ENCODE peak calls at places on chromosomes 13 and 19, in six cellular contexts. H is cardiac fibroblast; L is right atrium auricular region; V is CD8-positive, alpha-beta T cell; Y is AG09309; O is thoracic aorta. A is an unnamed sample.

GRCh38 chr13:41802033-41802683 is 158.8 kb downstream of the VWA8 start:
- DNase-seq in H (no peak), L (no peak), V (no peak), Y (no peak), O (no peak), A (no peak)

GRCh38 chr19:44566984-44567383 is 37.5 kb upstream of the CEACAM20 start:
- DNase-seq in H (no peak), L (no peak), V (no peak), Y (no peak), O (no peak), A (no peak)

GRCh38 chr19:32219881-32220552 is 125.4 kb upstream of the ZNF507 start:
- DNase-seq in H (no peak), L (peak; percentile 55), V (no peak), Y (no peak), O (no peak), A (no peak)

GRCh38 chr13:101474419-101474957 is 22.0 kb downstream of the ITGBL1 start:
- DNase-seq in H (peak; percentile 90), L (no peak), V (no peak), Y (peak; percentile 67), O (no peak), A (peak; percentile 69)

GRCh38 chr13:92196566-92197256 is 798.3 kb downstream of the GPC5 start:
- DNase-seq in H (peak; percentile 31), L (no peak), V (no peak), Y (no peak), O (no peak), A (no peak)

GRCh38 chr19:47156861-47157454 is 26.3 kb downstream of the SAE1 start:
- DNase-seq in H (peak; percentile 11), L (no peak), V (peak; percentile 26), Y (no peak), O (no peak), A (no peak)

GRCh38 chr13:40355126-40355719 is 311.2 kb downstream of the FOXO1 start:
- DNase-seq in H (no peak), L (peak; percentile 50), V (no peak), Y (no peak), O (no peak), A (no peak)

GRCh38 chr19:47693489-47693888 is 19.7 kb upstream of the EHD2 start:
- DNase-seq in H (no peak), L (no peak), V (no peak), Y (no peak), O (no peak), A (no peak)

GRCh38 chr19:41412953-41413352 is 14.2 kb downstream of the B3GNT8 start:
- DNase-seq in H (no peak), L (no peak), V (no peak), Y (no peak), O (no peak), A (no peak)
- TF ChIP-seq CTCF in H (no peak), L (no peak), V (no peak), Y (no peak), O (no peak), A (no peak)

DNA sequence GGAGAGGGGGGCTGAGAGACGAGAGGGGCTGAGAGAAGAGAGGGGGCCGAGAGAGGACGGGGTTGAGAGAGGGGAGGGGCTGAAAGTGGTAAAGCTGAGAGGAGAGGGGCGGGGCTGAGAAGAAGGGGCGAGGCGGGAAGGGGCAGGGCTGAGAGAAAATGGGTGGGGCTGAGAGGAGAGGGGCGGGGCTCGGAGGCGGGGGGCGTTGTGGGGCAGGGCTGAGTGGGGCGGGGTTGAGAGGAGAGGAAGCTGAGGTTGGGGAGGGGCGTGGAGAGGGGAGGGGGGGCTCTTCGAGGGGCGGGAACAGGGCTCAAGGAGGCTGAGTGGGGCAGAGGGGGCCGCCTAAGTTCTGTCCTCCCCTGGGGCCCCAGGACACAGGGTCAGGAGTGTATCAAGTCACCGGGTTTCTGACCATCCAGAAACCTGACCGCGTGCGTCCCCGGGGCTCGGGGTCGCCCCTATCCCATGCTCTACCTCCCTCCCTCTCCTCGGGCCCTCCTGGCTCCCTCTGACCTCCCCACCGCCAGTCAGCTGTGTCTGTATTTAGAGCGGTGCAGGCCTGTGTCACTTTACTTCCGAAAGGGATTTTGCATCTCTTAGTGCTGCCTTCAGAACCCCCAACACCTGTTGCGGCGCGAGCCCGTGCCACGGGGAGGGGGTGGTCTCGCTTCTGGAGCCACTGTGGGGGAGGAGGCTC is 38.6 kb upstream of the SEMA6B start:
- DNase-seq in H (peak; percentile 60), L (no peak), V (peak; percentile 41), Y (no peak), O (no peak), A (no peak)
- H3K4me3 ChIP-seq in H (no peak overlapping the region), L (no peak overlapping the region), V (no peak overlapping the region), Y (no peak overlapping the region), O (peak overlapping the region; percentile 35), A (no peak overlapping the region)

DNA sequence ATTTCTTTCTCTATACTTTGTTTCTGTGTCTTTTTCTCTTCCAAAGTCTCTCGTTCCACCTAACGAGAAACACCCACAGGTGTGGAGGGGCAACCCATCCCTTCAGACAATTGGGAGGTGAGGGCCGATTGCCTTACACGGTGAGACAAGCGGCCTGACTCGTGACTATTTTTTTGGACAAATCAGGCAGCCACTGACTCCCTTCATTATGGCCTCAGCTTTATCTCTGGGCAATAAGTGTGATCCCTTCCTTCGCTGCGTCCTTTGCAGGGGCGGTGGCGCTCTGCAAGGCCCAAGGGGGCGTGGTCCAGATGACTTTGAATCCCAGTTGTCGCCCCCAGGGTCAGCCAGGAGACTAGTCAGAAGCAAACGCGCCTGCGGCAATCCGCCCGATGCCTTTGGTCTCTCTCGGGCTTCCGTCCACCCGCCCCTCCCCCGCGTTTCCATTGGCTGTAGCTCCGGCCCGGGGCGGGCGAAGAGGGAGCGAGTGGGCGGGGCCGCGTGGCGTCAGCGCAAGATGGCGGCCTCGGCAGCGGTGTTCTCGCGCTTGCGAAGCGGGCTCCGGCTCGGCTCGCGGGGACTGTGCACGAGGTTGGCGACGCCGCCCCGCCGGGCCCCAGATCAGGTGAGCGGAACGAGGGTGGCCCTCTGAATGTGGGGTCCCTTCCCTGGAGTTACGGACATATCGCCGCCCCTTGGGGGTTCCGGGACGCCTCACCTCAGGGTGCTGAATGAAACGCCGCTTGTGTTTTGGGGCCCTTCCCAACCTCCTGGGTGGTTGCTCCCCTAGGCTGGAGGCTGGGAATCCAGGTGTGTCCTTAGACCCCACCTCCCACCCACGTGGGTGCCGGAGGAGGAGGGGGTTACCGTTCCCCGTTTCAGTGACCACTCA is at the start of gene TIMM50:
- DNase-seq in H (peak; percentile 94), L (peak; percentile 98), V (peak; percentile 98), Y (peak; percentile 47), O (peak; percentile 93), A (peak; percentile 88)
- TF ChIP-seq CTCF in H (no peak), L (no peak), V (no peak), Y (no peak), O (no peak), A (no peak)

DNA sequence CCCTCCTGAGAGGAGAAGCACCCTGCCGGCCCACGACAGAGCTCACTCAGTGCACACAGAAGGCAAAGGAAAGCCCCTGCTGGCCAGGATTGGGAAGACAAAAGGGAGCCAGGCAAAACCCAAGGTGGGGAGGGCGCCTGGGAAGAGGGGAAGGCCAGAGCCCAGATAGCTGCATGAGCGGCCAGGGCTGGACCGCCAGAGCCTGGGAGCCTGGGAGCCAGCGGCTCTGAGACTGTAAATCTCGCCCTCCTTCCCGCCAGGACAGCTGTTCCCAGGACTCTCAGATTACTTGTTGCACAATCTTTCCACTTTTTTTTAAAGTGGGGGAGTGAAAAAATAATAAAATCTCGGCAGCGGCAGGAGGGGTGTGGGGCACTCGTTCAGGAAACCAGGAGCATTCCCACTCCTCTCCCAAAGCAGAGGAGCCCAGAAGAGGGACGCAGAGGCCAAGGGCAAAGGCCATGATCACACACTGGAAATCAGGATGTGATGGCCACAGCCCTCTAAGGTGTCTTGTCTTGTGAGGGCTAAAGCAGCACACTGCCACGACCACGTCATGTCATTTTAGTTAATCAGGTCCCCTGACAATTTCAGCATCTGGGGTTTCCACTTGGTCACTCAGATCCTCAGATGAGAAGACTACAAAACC is 19.6 kb upstream of the EPHX3 start:
- DNase-seq in H (peak; percentile 99), L (peak; percentile 89), V (no peak), Y (peak; percentile 95), O (peak; percentile 50), A (peak; percentile 57)
- H3K4me3 ChIP-seq in H (peak overlapping the region; percentile 2), L (no peak overlapping the region), V (no peak overlapping the region), Y (no peak overlapping the region), O (peak overlapping the region; percentile 64), A (no peak overlapping the region)

GRCh38 chr13:48749699-48750473 is 96.2 kb downstream of the CYSLTR2 start:
- DNase-seq in H (peak; percentile 94), L (peak; percentile 97), V (peak; percentile 52), Y (peak; percentile 92), O (peak; percentile 75), A (peak; percentile 88)
- TF ChIP-seq CTCF in H (peak; percentile 60), L (peak; percentile 28), V (no peak), Y (peak; percentile 72), O (peak; percentile 47), A (peak; percentile 64)

DNA sequence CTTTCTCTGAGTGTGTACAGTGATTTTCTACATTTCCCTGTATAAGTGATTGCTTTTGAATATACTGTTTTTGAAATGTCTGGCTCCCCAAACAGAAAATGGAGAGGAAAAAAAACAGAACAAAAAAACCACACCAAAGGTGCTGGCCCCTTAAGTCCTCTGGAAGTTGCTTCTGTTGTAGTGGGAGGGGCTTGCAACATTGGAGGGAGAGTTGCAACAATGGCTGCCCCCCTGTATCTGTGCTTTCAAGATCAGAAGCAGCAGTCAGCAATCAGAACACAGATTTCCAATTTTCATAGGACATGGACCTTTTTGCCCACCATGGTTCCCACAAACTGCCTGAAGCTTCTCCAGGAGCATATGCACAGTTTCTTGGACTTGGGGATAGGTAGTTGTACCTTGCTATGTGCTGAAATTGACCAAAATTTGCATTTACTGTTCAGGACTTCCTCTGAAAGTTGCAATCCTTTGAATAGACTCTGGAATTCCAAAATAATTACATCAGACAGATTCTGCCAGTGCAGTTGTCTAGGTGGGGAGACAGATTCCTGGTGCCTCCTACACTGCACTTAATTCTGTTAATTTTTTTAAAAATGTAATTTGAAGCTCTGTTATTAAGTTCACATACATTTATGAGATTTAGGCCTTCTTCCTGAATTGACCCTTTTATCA is 13.8 kb downstream of the BIVM start:
- DNase-seq in H (peak; percentile 36), L (no peak), V (no peak), Y (no peak), O (no peak), A (no peak)
- H3K4me3 ChIP-seq in H (no peak overlapping the region), L (no peak overlapping the region), V (no peak overlapping the region), Y (no peak overlapping the region), O (no peak overlapping the region), A (no peak overlapping the region)